ENCODE peak calls at places on chromosomes 11 and 22, in eight cellular contexts. One of them, this sample, is unnamed.

GRCh38 chr22:44702479-44703219 is 645 bp downstream of the PRR5 start:
- DNase-seq in cardiac fibroblast: no peak
- DNase-seq in mesenchymal stem cell: peak
- DNase-seq in GM12891: no peak
- DNase-seq in RWPE1: no peak
- DNase-seq in kidney tubule cell: peak
- DNase-seq in smooth muscle cell of the brain vasculature: no peak
- DNase-seq in sigmoid colon: no peak
- DNase-seq in this sample: no peak

GRCh38 chr11:47000033-47000432 is 63.5 kb downstream of the CSTPP1 start:
- DNase-seq in cardiac fibroblast: no peak
- DNase-seq in mesenchymal stem cell: no peak
- DNase-seq in GM12891: no peak
- DNase-seq in RWPE1: no peak
- DNase-seq in kidney tubule cell: no peak
- DNase-seq in smooth muscle cell of the brain vasculature: no peak
- DNase-seq in sigmoid colon: no peak
- DNase-seq in this sample: no peak

GRCh38 chr11:20363500-20364411 is at the start of gene HTATIP2:
- DNase-seq in cardiac fibroblast: peak
- DNase-seq in mesenchymal stem cell: peak
- DNase-seq in GM12891: peak
- DNase-seq in RWPE1: peak
- DNase-seq in kidney tubule cell: peak
- DNase-seq in smooth muscle cell of the brain vasculature: no peak
- DNase-seq in sigmoid colon: peak
- DNase-seq in this sample: peak

GRCh38 chr11:110113507-110113906 is 20.3 kb downstream of the ZC3H12C start:
- DNase-seq in cardiac fibroblast: no peak
- DNase-seq in mesenchymal stem cell: no peak
- DNase-seq in GM12891: no peak
- DNase-seq in RWPE1: no peak
- DNase-seq in kidney tubule cell: no peak
- DNase-seq in smooth muscle cell of the brain vasculature: no peak
- DNase-seq in sigmoid colon: no peak
- DNase-seq in this sample: no peak

GRCh38 chr11:18115360-18116127 is 9.7 kb upstream of the SAAL1 start:
- DNase-seq in cardiac fibroblast: peak
- DNase-seq in mesenchymal stem cell: peak
- DNase-seq in GM12891: peak
- DNase-seq in RWPE1: peak
- DNase-seq in kidney tubule cell: peak
- DNase-seq in smooth muscle cell of the brain vasculature: peak
- DNase-seq in sigmoid colon: peak
- DNase-seq in this sample: peak

GRCh38 chr11:199782-200181 is 6.9 kb downstream of the SCGB1C1 start:
- DNase-seq in cardiac fibroblast: no peak
- DNase-seq in mesenchymal stem cell: no peak
- DNase-seq in GM12891: no peak
- DNase-seq in RWPE1: no peak
- DNase-seq in kidney tubule cell: no peak
- DNase-seq in smooth muscle cell of the brain vasculature: no peak
- DNase-seq in sigmoid colon: peak
- DNase-seq in this sample: no peak

GRCh38 chr11:64772318-64773018 is 5.9 kb downstream of the SF1 start:
- DNase-seq in cardiac fibroblast: no peak
- DNase-seq in mesenchymal stem cell: no peak
- DNase-seq in GM12891: no peak
- DNase-seq in RWPE1: no peak
- DNase-seq in kidney tubule cell: peak
- DNase-seq in smooth muscle cell of the brain vasculature: no peak
- DNase-seq in sigmoid colon: no peak
- DNase-seq in this sample: no peak

GRCh38 chr22:33656808-33657628 is 263.3 kb downstream of the LARGE1 start:
- DNase-seq in cardiac fibroblast: no peak
- DNase-seq in mesenchymal stem cell: no peak
- DNase-seq in GM12891: no peak
- DNase-seq in RWPE1: no peak
- DNase-seq in kidney tubule cell: no peak
- DNase-seq in smooth muscle cell of the brain vasculature: no peak
- DNase-seq in sigmoid colon: no peak
- DNase-seq in this sample: no peak

GRCh38 chr11:118792642-118793124 is 1.7 kb upstream of the DDX6 start:
- DNase-seq in cardiac fibroblast: peak
- DNase-seq in mesenchymal stem cell: peak
- DNase-seq in GM12891: peak
- DNase-seq in RWPE1: peak
- DNase-seq in kidney tubule cell: peak
- DNase-seq in smooth muscle cell of the brain vasculature: peak
- DNase-seq in sigmoid colon: peak
- DNase-seq in this sample: peak

GRCh38 chr11:62458212-62459002 is 39.6 kb downstream of the SCGB1A1 start:
- DNase-seq in cardiac fibroblast: no peak
- DNase-seq in mesenchymal stem cell: peak
- DNase-seq in GM12891: no peak
- DNase-seq in RWPE1: no peak
- DNase-seq in kidney tubule cell: no peak
- DNase-seq in smooth muscle cell of the brain vasculature: no peak
- DNase-seq in sigmoid colon: no peak
- DNase-seq in this sample: no peak

GRCh38 chr11:104846216-104846615 is 52.0 kb downstream of the CASP12 start:
- DNase-seq in cardiac fibroblast: no peak
- DNase-seq in mesenchymal stem cell: no peak
- DNase-seq in GM12891: no peak
- DNase-seq in RWPE1: no peak
- DNase-seq in kidney tubule cell: no peak
- DNase-seq in smooth muscle cell of the brain vasculature: no peak
- DNase-seq in sigmoid colon: no peak
- DNase-seq in this sample: no peak

GRCh38 chr11:92861641-92862040 is 107.8 kb upstream of the MTNR1B start:
- DNase-seq in cardiac fibroblast: no peak
- DNase-seq in mesenchymal stem cell: peak
- DNase-seq in GM12891: no peak
- DNase-seq in RWPE1: no peak
- DNase-seq in kidney tubule cell: no peak
- DNase-seq in smooth muscle cell of the brain vasculature: no peak
- DNase-seq in sigmoid colon: no peak
- DNase-seq in this sample: no peak

GRCh38 chr22:23121026-23121823 is 20.6 kb downstream of the RSPH14 start:
- DNase-seq in cardiac fibroblast: peak
- DNase-seq in mesenchymal stem cell: no peak
- DNase-seq in GM12891: no peak
- DNase-seq in RWPE1: no peak
- DNase-seq in kidney tubule cell: no peak
- DNase-seq in smooth muscle cell of the brain vasculature: no peak
- DNase-seq in sigmoid colon: no peak
- DNase-seq in this sample: no peak

GRCh38 chr11:14904745-14905103 is 12.7 kb upstream of the CYP2R1 start:
- DNase-seq in cardiac fibroblast: peak
- DNase-seq in mesenchymal stem cell: peak
- DNase-seq in GM12891: peak
- DNase-seq in RWPE1: no peak
- DNase-seq in kidney tubule cell: peak
- DNase-seq in smooth muscle cell of the brain vasculature: no peak
- DNase-seq in sigmoid colon: peak
- DNase-seq in this sample: no peak

GRCh38 chr11:2156416-2157182 is 4.4 kb downstream of the INS start:
- DNase-seq in cardiac fibroblast: peak
- DNase-seq in mesenchymal stem cell: peak
- DNase-seq in GM12891: peak
- DNase-seq in RWPE1: peak
- DNase-seq in kidney tubule cell: peak
- DNase-seq in smooth muscle cell of the brain vasculature: no peak
- DNase-seq in sigmoid colon: no peak
- DNase-seq in this sample: peak

GRCh38 chr11:20647976-20648565 is 21.3 kb upstream of the NELL1 start:
- DNase-seq in cardiac fibroblast: peak
- DNase-seq in mesenchymal stem cell: peak
- DNase-seq in GM12891: peak
- DNase-seq in RWPE1: peak
- DNase-seq in kidney tubule cell: peak
- DNase-seq in smooth muscle cell of the brain vasculature: peak
- DNase-seq in sigmoid colon: no peak
- DNase-seq in this sample: peak

GRCh38 chr11:2549491-2549875 is 104.7 kb downstream of the KCNQ1 start:
- DNase-seq in cardiac fibroblast: no peak
- DNase-seq in mesenchymal stem cell: no peak
- DNase-seq in GM12891: no peak
- DNase-seq in RWPE1: no peak
- DNase-seq in kidney tubule cell: no peak
- DNase-seq in smooth muscle cell of the brain vasculature: no peak
- DNase-seq in sigmoid colon: peak
- DNase-seq in this sample: no peak

GRCh38 chr11:113722934-113723333 is 16.8 kb upstream of the TMPRSS5 start:
- DNase-seq in cardiac fibroblast: no peak
- DNase-seq in mesenchymal stem cell: no peak
- DNase-seq in GM12891: no peak
- DNase-seq in RWPE1: no peak
- DNase-seq in kidney tubule cell: no peak
- DNase-seq in smooth muscle cell of the brain vasculature: no peak
- DNase-seq in sigmoid colon: no peak
- DNase-seq in this sample: peak

GRCh38 chr11:19868281-19868821 is 155.7 kb downstream of the NAV2 start:
- DNase-seq in cardiac fibroblast: peak
- DNase-seq in mesenchymal stem cell: no peak
- DNase-seq in GM12891: no peak
- DNase-seq in RWPE1: peak
- DNase-seq in kidney tubule cell: peak
- DNase-seq in smooth muscle cell of the brain vasculature: no peak
- DNase-seq in sigmoid colon: peak
- DNase-seq in this sample: peak

GRCh38 chr11:111115890-111116289 is 129.6 kb upstream of the POU2AF2 start:
- DNase-seq in cardiac fibroblast: no peak
- DNase-seq in mesenchymal stem cell: no peak
- DNase-seq in GM12891: no peak
- DNase-seq in RWPE1: no peak
- DNase-seq in kidney tubule cell: no peak
- DNase-seq in smooth muscle cell of the brain vasculature: no peak
- DNase-seq in sigmoid colon: no peak
- DNase-seq in this sample: no peak

GRCh38 chr22:37654556-37655251 is 3.8 kb upstream of the PDXP start:
- DNase-seq in cardiac fibroblast: no peak
- DNase-seq in mesenchymal stem cell: no peak
- DNase-seq in GM12891: no peak
- DNase-seq in RWPE1: no peak
- DNase-seq in kidney tubule cell: no peak
- DNase-seq in smooth muscle cell of the brain vasculature: no peak
- DNase-seq in sigmoid colon: no peak
- DNase-seq in this sample: no peak

GRCh38 chr11:12599408-12600143 is 74.6 kb upstream of the TEAD1 start:
- DNase-seq in cardiac fibroblast: peak
- DNase-seq in mesenchymal stem cell: peak
- DNase-seq in GM12891: peak
- DNase-seq in RWPE1: peak
- DNase-seq in kidney tubule cell: peak
- DNase-seq in smooth muscle cell of the brain vasculature: no peak
- DNase-seq in sigmoid colon: no peak
- DNase-seq in this sample: peak

GRCh38 chr11:84648413-84648812 is 978.7 kb downstream of the DLG2 start:
- DNase-seq in cardiac fibroblast: no peak
- DNase-seq in mesenchymal stem cell: no peak
- DNase-seq in GM12891: no peak
- DNase-seq in RWPE1: no peak
- DNase-seq in kidney tubule cell: no peak
- DNase-seq in smooth muscle cell of the brain vasculature: no peak
- DNase-seq in sigmoid colon: no peak
- DNase-seq in this sample: no peak

GRCh38 chr11:19664896-19665548 is 47.6 kb upstream of the NAV2 start:
- DNase-seq in cardiac fibroblast: peak
- DNase-seq in mesenchymal stem cell: peak
- DNase-seq in GM12891: no peak
- DNase-seq in RWPE1: no peak
- DNase-seq in kidney tubule cell: peak
- DNase-seq in smooth muscle cell of the brain vasculature: no peak
- DNase-seq in sigmoid colon: no peak
- DNase-seq in this sample: peak

GRCh38 chr22:41523464-41524221 is 20.6 kb downstream of the POLR3H start:
- DNase-seq in cardiac fibroblast: peak
- DNase-seq in mesenchymal stem cell: peak
- DNase-seq in GM12891: no peak
- DNase-seq in RWPE1: no peak
- DNase-seq in kidney tubule cell: peak
- DNase-seq in smooth muscle cell of the brain vasculature: no peak
- DNase-seq in sigmoid colon: no peak
- DNase-seq in this sample: no peak